ENCODE peak calls at places on chromosomes 3 and 15, in seven cellular contexts. One of them, this sample, is unnamed.

GRCh38 chr3:134059680-134060560 is 30.2 kb upstream of the SLCO2A1 start:
- DNase-seq in CD4-positive, alpha-beta memory T cell: no peak
- DNase-seq in HCT116: no peak
- DNase-seq in neural progenitor cell: no peak
- DNase-seq in right lobe of liver: no peak
- DNase-seq in tibial artery: no peak
- DNase-seq in thyroid gland: no peak
- DNase-seq in this sample: no peak

GRCh38 chr3:179681492-179682263 is 28.8 kb downstream of the USP13 start:
- DNase-seq in CD4-positive, alpha-beta memory T cell: no peak
- DNase-seq in HCT116: no peak
- DNase-seq in neural progenitor cell: no peak
- DNase-seq in right lobe of liver: no peak
- DNase-seq in tibial artery: no peak
- DNase-seq in thyroid gland: no peak
- DNase-seq in this sample: no peak

GRCh38 chr3:23440416-23441294 is 237.5 kb downstream of the UBE2E2 start:
- DNase-seq in CD4-positive, alpha-beta memory T cell: no peak
- DNase-seq in HCT116: no peak
- DNase-seq in neural progenitor cell: no peak
- DNase-seq in right lobe of liver: no peak
- DNase-seq in tibial artery: no peak
- DNase-seq in thyroid gland: no peak
- DNase-seq in this sample: no peak

GRCh38 chr3:197511130-197511529 is 44.6 kb downstream of the BDH1 start:
- DNase-seq in CD4-positive, alpha-beta memory T cell: no peak
- DNase-seq in HCT116: no peak
- DNase-seq in neural progenitor cell: no peak
- DNase-seq in right lobe of liver: no peak
- DNase-seq in tibial artery: no peak
- DNase-seq in thyroid gland: no peak
- DNase-seq in this sample: peak; percentile 15

GRCh38 chr15:80087104-80087503 is 27.6 kb downstream of the ZFAND6 start:
- DNase-seq in CD4-positive, alpha-beta memory T cell: no peak
- DNase-seq in HCT116: no peak
- DNase-seq in neural progenitor cell: no peak
- DNase-seq in right lobe of liver: no peak
- DNase-seq in tibial artery: no peak
- DNase-seq in thyroid gland: no peak
- DNase-seq in this sample: no peak

GRCh38 chr3:71987089-71987735 is 202.3 kb upstream of the PROK2 start:
- DNase-seq in CD4-positive, alpha-beta memory T cell: no peak
- DNase-seq in HCT116: peak; percentile 12
- DNase-seq in neural progenitor cell: no peak
- DNase-seq in right lobe of liver: no peak
- DNase-seq in tibial artery: no peak
- DNase-seq in thyroid gland: no peak
- DNase-seq in this sample: no peak

GRCh38 chr3:138768126-138768525 is 66.6 kb downstream of the PIK3CB start:
- DNase-seq in CD4-positive, alpha-beta memory T cell: no peak
- DNase-seq in HCT116: peak; percentile 32
- DNase-seq in neural progenitor cell: no peak
- DNase-seq in right lobe of liver: no peak
- DNase-seq in tibial artery: no peak
- DNase-seq in thyroid gland: no peak
- DNase-seq in this sample: no peak

GRCh38 chr15:69317392-69317841 is 18.7 kb downstream of the PAQR5 start:
- DNase-seq in CD4-positive, alpha-beta memory T cell: no peak
- DNase-seq in HCT116: no peak
- DNase-seq in neural progenitor cell: no peak
- DNase-seq in right lobe of liver: no peak
- DNase-seq in tibial artery: no peak
- DNase-seq in thyroid gland: no peak
- DNase-seq in this sample: no peak

GRCh38 chr3:177758131-177758530 is 560.8 kb upstream of the TBL1XR1 start:
- DNase-seq in CD4-positive, alpha-beta memory T cell: no peak
- DNase-seq in HCT116: no peak
- DNase-seq in neural progenitor cell: no peak
- DNase-seq in right lobe of liver: no peak
- DNase-seq in tibial artery: no peak
- DNase-seq in thyroid gland: no peak
- DNase-seq in this sample: no peak

GRCh38 chr3:8445861-8446260 is 55.8 kb upstream of the LMCD1 start:
- DNase-seq in CD4-positive, alpha-beta memory T cell: no peak
- DNase-seq in HCT116: no peak
- DNase-seq in neural progenitor cell: no peak
- DNase-seq in right lobe of liver: no peak
- DNase-seq in tibial artery: no peak
- DNase-seq in thyroid gland: no peak
- DNase-seq in this sample: no peak

GRCh38 chr3:144645300-144645699 is 673.7 kb downstream of the DIPK2A start:
- DNase-seq in CD4-positive, alpha-beta memory T cell: no peak
- DNase-seq in HCT116: no peak
- DNase-seq in neural progenitor cell: peak; percentile 18
- DNase-seq in right lobe of liver: no peak
- DNase-seq in tibial artery: no peak
- DNase-seq in thyroid gland: no peak
- DNase-seq in this sample: no peak

GRCh38 chr3:195204360-195205166 is 66.4 kb downstream of the XXYLT1 start:
- DNase-seq in CD4-positive, alpha-beta memory T cell: no peak
- DNase-seq in HCT116: no peak
- DNase-seq in neural progenitor cell: no peak
- DNase-seq in right lobe of liver: no peak
- DNase-seq in tibial artery: no peak
- DNase-seq in thyroid gland: peak; percentile 67
- DNase-seq in this sample: no peak

GRCh38 chr15:75230016-75230343 is 28.2 kb upstream of the GOLGA6C start:
- DNase-seq in CD4-positive, alpha-beta memory T cell: no peak
- DNase-seq in HCT116: no peak
- DNase-seq in neural progenitor cell: no peak
- DNase-seq in right lobe of liver: no peak
- DNase-seq in tibial artery: no peak
- DNase-seq in thyroid gland: no peak
- DNase-seq in this sample: no peak

GRCh38 chr3:107753494-107753893 is 230.7 kb downstream of the BBX start:
- DNase-seq in CD4-positive, alpha-beta memory T cell: peak; percentile 8
- DNase-seq in HCT116: peak; percentile 8
- DNase-seq in neural progenitor cell: peak; percentile 61
- DNase-seq in right lobe of liver: no peak
- DNase-seq in tibial artery: no peak
- DNase-seq in thyroid gland: no peak
- DNase-seq in this sample: no peak

GRCh38 chr3:118641608-118642007 is 393.0 kb downstream of the IGSF11 start:
- DNase-seq in CD4-positive, alpha-beta memory T cell: peak; percentile 16
- DNase-seq in HCT116: no peak
- DNase-seq in neural progenitor cell: peak; percentile 77
- DNase-seq in right lobe of liver: no peak
- DNase-seq in tibial artery: no peak
- DNase-seq in thyroid gland: no peak
- DNase-seq in this sample: no peak

GRCh38 chr3:130896101-130896500 is 2.2 kb downstream of the ATP2C1 start:
- DNase-seq in CD4-positive, alpha-beta memory T cell: no peak
- DNase-seq in HCT116: no peak
- DNase-seq in neural progenitor cell: no peak
- DNase-seq in right lobe of liver: no peak
- DNase-seq in tibial artery: no peak
- DNase-seq in thyroid gland: no peak
- DNase-seq in this sample: no peak

GRCh38 chr3:111768571-111769100 is 90.4 kb upstream of the PHLDB2 start:
- DNase-seq in CD4-positive, alpha-beta memory T cell: no peak
- DNase-seq in HCT116: peak; percentile 79
- DNase-seq in neural progenitor cell: no peak
- DNase-seq in right lobe of liver: no peak
- DNase-seq in tibial artery: no peak
- DNase-seq in thyroid gland: no peak
- DNase-seq in this sample: no peak

GRCh38 chr15:90192961-90193786 is 8.0 kb upstream of the SEMA4B start:
- DNase-seq in CD4-positive, alpha-beta memory T cell: no peak
- DNase-seq in HCT116: no peak
- DNase-seq in neural progenitor cell: no peak
- DNase-seq in right lobe of liver: no peak
- DNase-seq in tibial artery: no peak
- DNase-seq in thyroid gland: peak; percentile 52
- DNase-seq in this sample: no peak

GRCh38 chr3:56269755-56270154 is 198.5 kb downstream of the ERC2 start:
- DNase-seq in CD4-positive, alpha-beta memory T cell: no peak
- DNase-seq in HCT116: no peak
- DNase-seq in neural progenitor cell: no peak
- DNase-seq in right lobe of liver: no peak
- DNase-seq in tibial artery: no peak
- DNase-seq in thyroid gland: no peak
- DNase-seq in this sample: no peak

GRCh38 chr15:89885611-89886010 is 8.2 kb downstream of the AP3S2 start:
- DNase-seq in CD4-positive, alpha-beta memory T cell: no peak
- DNase-seq in HCT116: no peak
- DNase-seq in neural progenitor cell: no peak
- DNase-seq in right lobe of liver: no peak
- DNase-seq in tibial artery: no peak
- DNase-seq in thyroid gland: no peak
- DNase-seq in this sample: no peak

GRCh38 chr15:70258369-70259029 is 160.8 kb upstream of the TLE3 start:
- DNase-seq in CD4-positive, alpha-beta memory T cell: peak; percentile 61
- DNase-seq in HCT116: no peak
- DNase-seq in neural progenitor cell: no peak
- DNase-seq in right lobe of liver: no peak
- DNase-seq in tibial artery: no peak
- DNase-seq in thyroid gland: no peak
- DNase-seq in this sample: peak; percentile 69

GRCh38 chr15:42009474-42009873 is 11.4 kb downstream of the PLA2G4E start:
- DNase-seq in CD4-positive, alpha-beta memory T cell: no peak
- DNase-seq in HCT116: no peak
- DNase-seq in neural progenitor cell: no peak
- DNase-seq in right lobe of liver: peak; percentile 17
- DNase-seq in tibial artery: no peak
- DNase-seq in thyroid gland: no peak
- DNase-seq in this sample: no peak

GRCh38 chr3:179449621-179450020 is 1.6 kb downstream of the GNB4 start:
- DNase-seq in CD4-positive, alpha-beta memory T cell: no peak
- DNase-seq in HCT116: no peak
- DNase-seq in neural progenitor cell: no peak
- DNase-seq in right lobe of liver: no peak
- DNase-seq in tibial artery: no peak
- DNase-seq in thyroid gland: no peak
- DNase-seq in this sample: no peak

GRCh38 chr3:62873672-62874397 is 1.4 kb downstream of the CADPS start:
- DNase-seq in CD4-positive, alpha-beta memory T cell: no peak
- DNase-seq in HCT116: no peak
- DNase-seq in neural progenitor cell: peak; percentile 91
- DNase-seq in right lobe of liver: no peak
- DNase-seq in tibial artery: no peak
- DNase-seq in thyroid gland: peak; percentile 44
- DNase-seq in this sample: peak; percentile 44

GRCh38 chr3:55687526-55687925 is 200.4 kb upstream of the WNT5A start:
- DNase-seq in CD4-positive, alpha-beta memory T cell: no peak
- DNase-seq in HCT116: no peak
- DNase-seq in neural progenitor cell: no peak
- DNase-seq in right lobe of liver: no peak
- DNase-seq in tibial artery: no peak
- DNase-seq in thyroid gland: no peak
- DNase-seq in this sample: no peak

GRCh38 chr3:191254098-191254873 is 55.2 kb downstream of the OSTN start:
- DNase-seq in CD4-positive, alpha-beta memory T cell: no peak
- DNase-seq in HCT116: no peak
- DNase-seq in neural progenitor cell: no peak
- DNase-seq in right lobe of liver: no peak
- DNase-seq in tibial artery: no peak
- DNase-seq in thyroid gland: no peak
- DNase-seq in this sample: no peak

GRCh38 chr15:78767331-78767951 is 43.8 kb downstream of the ADAMTS7 start:
- DNase-seq in CD4-positive, alpha-beta memory T cell: no peak
- DNase-seq in HCT116: no peak
- DNase-seq in neural progenitor cell: no peak
- DNase-seq in right lobe of liver: peak; percentile 41
- DNase-seq in tibial artery: peak; percentile 67
- DNase-seq in thyroid gland: no peak
- DNase-seq in this sample: peak; percentile 36

GRCh38 chr15:77416954-77417353 is 3.0 kb downstream of the PEAK1 start:
- DNase-seq in CD4-positive, alpha-beta memory T cell: no peak
- DNase-seq in HCT116: no peak
- DNase-seq in neural progenitor cell: no peak
- DNase-seq in right lobe of liver: no peak
- DNase-seq in tibial artery: no peak
- DNase-seq in thyroid gland: no peak
- DNase-seq in this sample: no peak
- H3K4me3 ChIP-seq in CD4-positive, alpha-beta memory T cell: no peak overlapping the region
- H3K4me3 ChIP-seq in HCT116: no peak overlapping the region
- H3K4me3 ChIP-seq in neural progenitor cell: no peak overlapping the region
- H3K4me3 ChIP-seq in right lobe of liver: no peak overlapping the region
- H3K4me3 ChIP-seq in tibial artery: no peak overlapping the region
- H3K4me3 ChIP-seq in thyroid gland: no peak overlapping the region
- H3K4me3 ChIP-seq in this sample: no peak overlapping the region

DNA sequence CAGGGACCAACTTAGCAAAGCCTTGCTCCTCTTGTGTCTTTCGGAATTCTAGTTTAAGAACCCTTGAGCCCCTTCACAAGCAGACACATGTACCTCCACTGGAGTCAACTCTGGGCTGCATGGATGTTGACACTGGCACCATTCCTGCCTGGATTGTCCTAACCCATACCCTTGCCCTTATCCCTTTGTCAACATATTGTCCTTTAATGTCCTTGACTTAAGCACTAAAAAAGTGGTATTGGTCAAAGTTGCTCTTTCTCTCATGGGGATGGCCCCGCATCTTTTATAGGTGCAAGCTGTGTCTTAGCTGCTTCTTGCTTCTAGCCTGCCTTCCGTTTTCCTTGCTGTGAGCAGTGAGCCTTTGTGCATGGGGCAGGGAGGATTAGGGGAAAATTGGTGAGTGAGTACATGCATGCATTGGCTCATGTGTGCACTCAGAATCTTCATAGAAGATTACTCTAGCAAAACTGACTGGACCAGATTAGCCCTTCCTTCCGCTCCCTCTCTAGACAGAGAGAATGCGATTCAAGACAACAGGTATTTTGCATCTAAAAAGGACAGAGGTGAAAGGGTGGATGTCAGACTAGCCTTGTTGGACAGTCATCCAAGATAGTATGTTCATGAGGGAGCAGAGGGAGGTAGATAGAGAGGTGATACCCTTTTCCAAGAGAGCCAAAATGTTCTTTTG is 42.4 kb downstream of the TGFBR2 start:
- DNase-seq in CD4-positive, alpha-beta memory T cell: no peak
- DNase-seq in HCT116: no peak
- DNase-seq in neural progenitor cell: no peak
- DNase-seq in right lobe of liver: peak; percentile 79
- DNase-seq in tibial artery: no peak
- DNase-seq in thyroid gland: no peak
- DNase-seq in this sample: no peak
- H3K4me1 ChIP-seq in CD4-positive, alpha-beta memory T cell: peaks cover 99% of the 10 kb centered on the region
- H3K4me1 ChIP-seq in HCT116: peaks cover 10% of the 10 kb centered on the region
- H3K4me1 ChIP-seq in neural progenitor cell: peaks cover 10% of the 10 kb centered on the region
- H3K4me1 ChIP-seq in right lobe of liver: peaks cover 26% of the 10 kb centered on the region
- H3K4me1 ChIP-seq in tibial artery: peaks cover 17% of the 10 kb centered on the region
- H3K4me1 ChIP-seq in thyroid gland: peaks cover 5% of the 10 kb centered on the region
- H3K4me1 ChIP-seq in this sample: peaks cover 66% of the 10 kb centered on the region

GRCh38 chr3:10321630-10322354 is 880 bp upstream of the SEC13 start:
- DNase-seq in CD4-positive, alpha-beta memory T cell: no peak
- DNase-seq in HCT116: no peak
- DNase-seq in neural progenitor cell: no peak
- DNase-seq in right lobe of liver: no peak
- DNase-seq in tibial artery: no peak
- DNase-seq in thyroid gland: no peak
- DNase-seq in this sample: no peak
- H3K27ac ChIP-seq in CD4-positive, alpha-beta memory T cell: peak overlapping the region; percentile 95
- H3K27ac ChIP-seq in HCT116: no peak overlapping the region
- H3K27ac ChIP-seq in neural progenitor cell: no peak overlapping the region
- H3K27ac ChIP-seq in right lobe of liver: no peak overlapping the region
- H3K27ac ChIP-seq in tibial artery: peak overlapping the region; percentile 88
- H3K27ac ChIP-seq in thyroid gland: no peak overlapping the region
- H3K27ac ChIP-seq in this sample: peak overlapping the region; percentile 91

GRCh38 chr3:22373182-22373581 is 622.2 kb upstream of the ZNF385D start:
- DNase-seq in CD4-positive, alpha-beta memory T cell: no peak
- DNase-seq in HCT116: no peak
- DNase-seq in neural progenitor cell: no peak
- DNase-seq in right lobe of liver: no peak
- DNase-seq in tibial artery: no peak
- DNase-seq in thyroid gland: no peak
- DNase-seq in this sample: no peak
- H3K4me3 ChIP-seq in CD4-positive, alpha-beta memory T cell: no peak overlapping the region
- H3K4me3 ChIP-seq in HCT116: no peak overlapping the region
- H3K4me3 ChIP-seq in neural progenitor cell: no peak overlapping the region
- H3K4me3 ChIP-seq in right lobe of liver: no peak overlapping the region
- H3K4me3 ChIP-seq in tibial artery: no peak overlapping the region
- H3K4me3 ChIP-seq in thyroid gland: no peak overlapping the region
- H3K4me3 ChIP-seq in this sample: peak overlapping the region; percentile 43